ENCODE peak calls at places on chromosomes 2 and 18, in four cellular contexts. One of them, this sample, is unnamed.

GRCh38 chr2:157257312-157258252 is at the start of gene GALNT5:
- DNase-seq in heart right ventricle: peak; percentile 4
- DNase-seq in GM13976: no peak
- DNase-seq in D341Med: no peak
- DNase-seq in this sample: no peak

GRCh38 chr2:217835931-217836881 is 166.6 kb downstream of the TNS1 start:
- DNase-seq in D341Med: no peak
- DNase-seq in GM13976: no peak
- DNase-seq in heart right ventricle: peak; percentile 90
- DNase-seq in this sample: peak; percentile 79

GRCh38 chr2:66462196-66462825 is 27.4 kb downstream of the MEIS1 start:
- DNase-seq in D341Med: no peak
- DNase-seq in GM13976: no peak
- DNase-seq in heart right ventricle: no peak
- DNase-seq in this sample: no peak

GRCh38 chr2:205232086-205232485 is 450.2 kb upstream of the NRP2 start:
- DNase-seq in D341Med: no peak
- DNase-seq in heart right ventricle: no peak
- DNase-seq in GM13976: no peak
- DNase-seq in this sample: no peak

GRCh38 chr2:100742884-100743283 is 77.1 kb upstream of the NPAS2 start:
- DNase-seq in D341Med: no peak
- DNase-seq in heart right ventricle: no peak
- DNase-seq in GM13976: no peak
- DNase-seq in this sample: peak; percentile 39

GRCh38 chr2:43142921-43143438 is 83.4 kb downstream of the ZFP36L2 start:
- DNase-seq in GM13976: no peak
- DNase-seq in heart right ventricle: no peak
- DNase-seq in D341Med: no peak
- DNase-seq in this sample: no peak

GRCh38 chr2:23594079-23594494 is 209.1 kb downstream of the KLHL29 start:
- DNase-seq in GM13976: no peak
- DNase-seq in heart right ventricle: no peak
- DNase-seq in D341Med: no peak
- DNase-seq in this sample: no peak

GRCh38 chr2:177998006-177998405 is 74.6 kb downstream of the PDE11A start:
- DNase-seq in D341Med: no peak
- DNase-seq in GM13976: no peak
- DNase-seq in heart right ventricle: no peak
- DNase-seq in this sample: no peak

GRCh38 chr2:2567776-2568175 is 236.7 kb upstream of the MYT1L start:
- DNase-seq in GM13976: no peak
- DNase-seq in heart right ventricle: no peak
- DNase-seq in D341Med: no peak
- DNase-seq in this sample: no peak

GRCh38 chr18:26497881-26498280 is 50.5 kb downstream of the KCTD1 start:
- DNase-seq in heart right ventricle: no peak
- DNase-seq in D341Med: no peak
- DNase-seq in GM13976: no peak
- DNase-seq in this sample: no peak

GRCh38 chr2:20524412-20525040 is 77.7 kb downstream of the RHOB start:
- DNase-seq in GM13976: peak; percentile 63
- DNase-seq in D341Med: no peak
- DNase-seq in heart right ventricle: peak; percentile 70
- DNase-seq in this sample: peak; percentile 66

GRCh38 chr2:203759692-203760365 is 53.4 kb downstream of the CD28 start:
- DNase-seq in heart right ventricle: no peak
- DNase-seq in D341Med: no peak
- DNase-seq in GM13976: no peak
- DNase-seq in this sample: no peak

GRCh38 chr2:70035344-70035844 is 51.9 kb upstream of the PCBP1 start:
- DNase-seq in D341Med: no peak
- DNase-seq in heart right ventricle: no peak
- DNase-seq in GM13976: no peak
- DNase-seq in this sample: no peak

This sample was measured in left ventricle myocardium superior.